ENCODE peak calls at places on chromosomes 13 and 19, in four cellular contexts. S, I, Z and R are unnamed samples.

GRCh38 chr19:49132974-49133609 is 13.7 kb downstream of the PPFIA3 start:
- DNase-seq in I (no peak), Z (no peak), S (no peak), R (no peak)

GRCh38 chr19:13511947-13512346 is 5.7 kb upstream of the CACNA1A start:
- DNase-seq in S (no peak), I (no peak), Z (no peak), R (no peak)

GRCh38 chr19:17475541-17476115 is 5.3 kb downstream of the SLC27A1 start:
- DNase-seq in I (peak), Z (peak), S (peak), R (peak)

GRCh38 chr19:31664997-31665396 is 315.8 kb upstream of the TSHZ3 start:
- DNase-seq in Z (no peak), I (no peak), S (no peak), R (no peak)

GRCh38 chr13:75135325-75135825 is 346.6 kb downstream of the TBC1D4 start:
- DNase-seq in S (peak), I (no peak), Z (no peak), R (peak)

GRCh38 chr19:10510301-10510802 is 6.9 kb downstream of the S1PR5 start:
- DNase-seq in I (no peak), S (no peak), Z (no peak), R (no peak)

GRCh38 chr13:31012285-31013024 is 80.0 kb downstream of the TEX26 start:
- DNase-seq in I (no peak), S (peak), Z (no peak), R (peak)

GRCh38 chr19:47714339-47714738 is 1.1 kb downstream of the EHD2 start:
- DNase-seq in Z (no peak), S (no peak), I (no peak), R (no peak)

GRCh38 chr19:2266183-2266993 is 10.2 kb upstream of the JSRP1 start:
- DNase-seq in I (peak), Z (peak), S (peak), R (peak)

GRCh38 chr19:19531951-19532805 is 3.5 kb downstream of the YJEFN3 start:
- DNase-seq in Z (peak), S (peak), I (peak), R (peak)

GRCh38 chr13:109344552-109345157 is 441.7 kb downstream of the IRS2 start:
- DNase-seq in Z (no peak), S (peak), I (no peak), R (peak)

GRCh38 chr13:26873174-26873698 is 112.7 kb upstream of the GPR12 start:
- DNase-seq in Z (no peak), I (no peak), S (no peak), R (no peak)

GRCh38 chr13:30576528-30576927 is 41.2 kb upstream of the USPL1 start:
- DNase-seq in S (peak), I (peak), Z (no peak), R (no peak)

GRCh38 chr13:32720026-32720425 is 133.8 kb downstream of the PDS5B start:
- DNase-seq in Z (no peak), I (no peak), S (no peak), R (no peak)

GRCh38 chr13:27712421-27712820 is 79.9 kb upstream of the GSX1 start:
- DNase-seq in S (peak), I (peak), Z (no peak), R (no peak)

GRCh38 chr19:19528721-19529490 is at the start of gene YJEFN3:
- DNase-seq in S (no peak), Z (no peak), I (peak), R (peak)

GRCh38 chr13:23626730-23627129 is 56.5 kb downstream of the TNFRSF19 start:
- DNase-seq in I (no peak), Z (no peak), S (no peak), R (no peak)

GRCh38 chr13:51590966-51591627 is 6.8 kb downstream of the WDFY2 start:
- DNase-seq in Z (no peak), I (peak), S (peak), R (peak)
- H3K4me3 ChIP-seq in Z (no peak), I (no peak), S (peak), R (no peak)

GRCh38 chr13:93217701-93218100 is 8.9 kb upstream of the GPC6 start:
- DNase-seq in I (no peak), S (peak), Z (no peak), R (no peak)
- H3K4me3 ChIP-seq in I (no peak), S (no peak), Z (no peak), R (no peak)

GRCh38 chr19:3697094-3697493 is 3.2 kb downstream of the PIP5K1C start:
- DNase-seq in I (no peak), S (no peak), Z (peak), R (no peak)

GRCh38 chr19:3695986-3696659 is 4.1 kb downstream of the PIP5K1C start:
- DNase-seq in S (no peak), Z (no peak), I (no peak), R (no peak)

GRCh38 chr19:3697671-3698385 is 2.4 kb downstream of the PIP5K1C start:
- DNase-seq in I (no peak), Z (peak), S (no peak), R (no peak)

GRCh38 chr19:3695124-3695733 is 5.0 kb downstream of the PIP5K1C start:
- DNase-seq in I (no peak), S (no peak), Z (peak), R (no peak)

DNA sequence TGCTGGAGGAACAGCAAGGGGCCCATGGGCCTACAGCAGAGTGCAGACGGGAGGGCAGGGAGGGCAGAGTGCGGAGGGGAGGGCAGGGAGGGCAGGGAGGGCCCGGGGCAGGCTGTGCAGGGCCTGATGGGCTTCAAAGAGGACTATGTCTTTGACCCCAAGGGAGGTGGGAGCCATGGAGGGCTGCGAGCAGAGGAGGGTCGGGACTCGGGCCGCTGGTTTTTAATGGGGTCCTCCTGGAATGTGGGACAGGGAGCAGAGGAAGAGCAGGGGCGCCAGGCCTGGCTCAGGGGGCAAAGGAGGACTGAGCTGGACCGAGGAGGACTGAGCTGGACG is 3.6 kb downstream of the PIP5K1C start:
- DNase-seq in Z (peak), I (no peak), S (no peak), R (no peak)
- H3K4me3 ChIP-seq in Z (no peak), I (no peak), S (no peak), R (no peak)

GRCh38 chr19:11987405-11988231 is 22.8 kb downstream of the ZNF763 start:
- DNase-seq in I (peak), Z (peak), S (peak), R (peak)
- H3K4me3 ChIP-seq in I (peak), Z (peak), S (peak), R (peak)